ENCODE peak calls at places on chromosomes 6 and 20, in seven cellular contexts. K is epithelial cell of esophagus; R is activated naive CD8-positive, alpha-beta T cell treated with anti-CD3 and anti-CD28 coated beads for 36 hours; W is cerebellar cortex; A is SW 1271; T is HT1080; O is T-helper 9 cell. V is an unnamed sample.

GRCh38 chr20:38117635-38118034 is 47.4 kb downstream of the TGM2 start:
- DNase-seq in W (no peak), O (no peak), R (no peak), A (peak), K (peak), T (peak), V (no peak)

GRCh38 chr6:157944983-157945931 is 36.4 kb upstream of the SYNJ2 start:
- DNase-seq in A (no peak), K (no peak), T (no peak), W (no peak), R (peak), O (no peak), V (no peak)

GRCh38 chr6:166087246-166087645 is 80.4 kb downstream of the TBXT start:
- DNase-seq in T (no peak), A (no peak), O (no peak), W (no peak), R (no peak), K (no peak), V (no peak)

GRCh38 chr6:168574699-168575195 is 133.8 kb downstream of the SMOC2 start:
- DNase-seq in O (no peak), A (no peak), R (no peak), W (no peak), K (no peak), T (no peak), V (no peak)

GRCh38 chr6:94323853-94324252 is 904.5 kb upstream of the EPHA7 start:
- DNase-seq in R (no peak), O (no peak), W (no peak), K (no peak), T (peak), A (no peak), V (peak)

GRCh38 chr6:90922323-90922722 is 335.5 kb upstream of the MAP3K7 start:
- DNase-seq in W (no peak), A (no peak), R (no peak), K (no peak), T (no peak), O (no peak), V (no peak)

GRCh38 chr20:46666818-46667515 is 15.7 kb upstream of the SLC13A3 start:
- DNase-seq in R (no peak), A (no peak), W (no peak), O (no peak), T (no peak), K (peak), V (no peak)

GRCh38 chr20:44068311-44068710 is 118.7 kb downstream of the JPH2 start:
- DNase-seq in T (no peak), W (no peak), O (no peak), R (no peak), A (no peak), K (no peak), V (no peak)

GRCh38 chr6:97473979-97474378 is 191.0 kb upstream of the MMS22L start:
- DNase-seq in T (no peak), K (no peak), R (no peak), W (no peak), A (no peak), O (no peak), V (no peak)

GRCh38 chr20:39855799-39856198 is 833.2 kb downstream of the MAFB start:
- DNase-seq in A (no peak), W (no peak), T (peak), O (no peak), R (no peak), K (no peak), V (no peak)

GRCh38 chr6:90610291-90610670 is 23.4 kb upstream of the MAP3K7 start:
- DNase-seq in A (no peak), T (no peak), W (peak), R (no peak), K (no peak), O (no peak), V (no peak)

GRCh38 chr20:50834599-50835005 is 39.7 kb downstream of the BCAS4 start:
- DNase-seq in O (no peak), K (peak), A (no peak), T (no peak), W (no peak), R (no peak), V (peak)

GRCh38 chr6:79072640-79073181 is 5.3 kb downstream of the PHIP start:
- DNase-seq in R (no peak), W (no peak), O (no peak), K (no peak), T (no peak), A (no peak), V (no peak)

GRCh38 chr6:111712398-111712797 is 106.7 kb upstream of the TRAF3IP2 start:
- DNase-seq in T (no peak), R (no peak), O (no peak), W (no peak), A (no peak), K (peak), V (no peak)

GRCh38 chr6:149896491-149896890 is 1.4 kb downstream of the RAET1E start:
- DNase-seq in W (no peak), R (no peak), O (no peak), A (no peak), K (peak), T (peak), V (no peak)

GRCh38 chr6:33313709-33314514 is at the start of gene TAPBP:
- DNase-seq in T (peak), A (no peak), R (peak), O (peak), K (peak), W (peak), V (peak)

GRCh38 chr20:22320245-22320915 is 264.0 kb downstream of the FOXA2 start:
- DNase-seq in T (no peak), O (no peak), A (no peak), W (no peak), R (no peak), K (peak), V (no peak)

GRCh38 chr6:91135406-91135805 is 548.5 kb upstream of the MAP3K7 start:
- DNase-seq in T (no peak), K (no peak), W (peak), O (no peak), R (no peak), A (no peak), V (no peak)

GRCh38 chr6:14165091-14165490 is 47.5 kb downstream of the CD83 start:
- DNase-seq in O (no peak), A (no peak), K (peak), W (no peak), T (peak), R (no peak), V (peak)

GRCh38 chr6:16733085-16733484 is 28.2 kb downstream of the ATXN1 start:
- DNase-seq in T (no peak), W (no peak), R (no peak), A (no peak), K (no peak), O (no peak), V (no peak)

GRCh38 chr6:109440325-109441068 is at the start of the genes PPIL6 and SMPD2:
- DNase-seq in K (peak), W (peak), O (peak), T (peak), R (peak), A (peak), V (peak)

GRCh38 chr6:72553531-72554202 is 68.2 kb upstream of the KCNQ5 start:
- DNase-seq in T (peak), W (no peak), K (peak), R (no peak), O (no peak), A (peak), V (peak)

GRCh38 chr6:24495516-24495847 is 713 bp downstream of the ALDH5A1 start:
- DNase-seq in A (no peak), W (peak), T (no peak), O (peak), K (peak), R (peak), V (no peak)

V was measured in RKO.